ENCODE peak calls at places on chromosomes 4 and X, in nine cellular contexts. W is A673, F is fibroblast of lung, L is H7, N is uterus, V is kidney epithelial cell, G is HFF-Myc, R is mesendoderm, M is choroid plexus epithelial cell. H is an unnamed sample.

GRCh38 chr4:83606898-83607297 is 71.0 kb downstream of the GPAT3 start:
- DNase-seq in W (no peak), V (no peak), M (no peak), L (no peak), G (no peak), R (no peak), F (no peak), N (no peak), H (no peak)

GRCh38 chr4:129328176-129328575 is 232.2 kb downstream of the C4orf33 start:
- DNase-seq in G (no peak), M (no peak), W (no peak), N (no peak), F (no peak), V (no peak), L (no peak), R (no peak), H (no peak)

GRCh38 chr4:21830272-21830671 is 118.3 kb downstream of the KCNIP4 start:
- DNase-seq in R (no peak), V (no peak), M (peak), G (no peak), L (no peak), N (no peak), F (peak), W (no peak), H (no peak)

GRCh38 chrX:119477812-119478232 is 9.6 kb downstream of the SLC25A5 start:
- DNase-seq in W (peak), G (no peak), L (no peak), V (peak), R (no peak), F (peak), M (peak), N (peak), H (no peak)

GRCh38 chr4:71526626-71527406 is 188.0 kb downstream of the SLC4A4 start:
- DNase-seq in N (no peak), G (no peak), F (no peak), W (no peak), M (no peak), V (no peak), R (peak), L (no peak), H (peak)

GRCh38 chr4:118751634-118752293 is 66.6 kb downstream of the METTL14 start:
- DNase-seq in V (no peak), R (no peak), L (no peak), N (no peak), F (peak), M (peak), W (no peak), G (no peak), H (no peak)

GRCh38 chrX:139126493-139126892 is 404.0 kb upstream of the F9 start:
- DNase-seq in M (no peak), F (no peak), W (peak), R (peak), G (no peak), V (peak), N (no peak), L (peak), H (peak)

GRCh38 chr4:26746742-26747351 is 113.8 kb upstream of the STIM2 start:
- DNase-seq in W (no peak), N (no peak), M (no peak), F (peak), G (no peak), V (no peak), L (no peak), R (no peak), H (no peak)

GRCh38 chr4:42371306-42372063 is 25.8 kb upstream of the SHISA3 start:
- DNase-seq in N (no peak), G (peak), F (peak), M (peak), V (peak), L (peak), W (peak), R (peak), H (peak)

GRCh38 chr4:174696657-174697056 is 132.4 kb downstream of the GLRA3 start:
- DNase-seq in R (no peak), L (no peak), N (no peak), M (no peak), V (no peak), W (no peak), F (no peak), G (no peak), H (no peak)

GRCh38 chrX:72306085-72306801 is 529 bp upstream of the CITED1 start:
- DNase-seq in V (no peak), F (peak), G (no peak), W (peak), L (peak), N (no peak), M (no peak), R (peak), H (peak)

GRCh38 chrX:115690554-115691216 is 129.7 kb downstream of the PLS3 start:
- DNase-seq in N (peak), L (peak), W (peak), R (peak), M (peak), F (peak), V (peak), G (peak), H (peak)

GRCh38 chr4:26175016-26175786 is 145.6 kb upstream of the RBPJ start:
- DNase-seq in L (no peak), W (no peak), M (no peak), N (no peak), R (no peak), G (no peak), V (no peak), F (no peak), H (no peak)

GRCh38 chr4:149518471-149518870 is 297.2 kb downstream of the IQCM start:
- DNase-seq in V (no peak), F (peak), G (no peak), W (no peak), N (no peak), M (no peak), L (no peak), R (no peak), H (no peak)

GRCh38 chr4:139176299-139177048 is 544 bp downstream of the ELF2 start:
- DNase-seq in M (peak), G (no peak), F (peak), R (peak), L (peak), N (peak), V (no peak), W (peak), H (peak)

GRCh38 chrX:107672955-107673378 is 44.7 kb downstream of the PRPS1 start:
- DNase-seq in W (peak), M (peak), G (no peak), N (peak), L (peak), V (no peak), F (peak), R (peak), H (peak)

DNA sequence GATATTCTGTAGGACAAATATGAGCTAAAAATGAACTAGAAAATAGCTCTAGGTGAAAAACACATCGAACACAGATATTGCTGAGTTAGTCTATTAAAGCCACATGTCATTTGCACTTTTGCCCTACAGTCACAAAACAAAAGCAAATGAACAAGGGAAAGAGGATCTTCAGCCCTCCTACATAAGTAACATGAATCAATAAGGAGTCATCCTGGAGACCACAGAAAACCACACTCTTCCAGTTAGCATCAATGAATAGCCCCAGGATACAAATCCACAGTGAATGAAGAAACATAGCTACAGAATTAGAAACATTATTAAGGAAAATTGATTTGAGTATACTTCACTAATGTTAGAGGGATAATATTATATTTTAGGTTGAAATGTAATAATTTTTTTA is 311.4 kb downstream of the MAPK10 start:
- DNase-seq in R (no peak), V (no peak), W (no peak), F (peak), G (no peak), M (no peak), L (no peak), N (no peak), H (no peak)
- H3K4me3 ChIP-seq in R (no peak), V (no peak), W (no peak), F (no peak), G (no peak), M (no peak), L (no peak), N (no peak), H (no peak)

DNA sequence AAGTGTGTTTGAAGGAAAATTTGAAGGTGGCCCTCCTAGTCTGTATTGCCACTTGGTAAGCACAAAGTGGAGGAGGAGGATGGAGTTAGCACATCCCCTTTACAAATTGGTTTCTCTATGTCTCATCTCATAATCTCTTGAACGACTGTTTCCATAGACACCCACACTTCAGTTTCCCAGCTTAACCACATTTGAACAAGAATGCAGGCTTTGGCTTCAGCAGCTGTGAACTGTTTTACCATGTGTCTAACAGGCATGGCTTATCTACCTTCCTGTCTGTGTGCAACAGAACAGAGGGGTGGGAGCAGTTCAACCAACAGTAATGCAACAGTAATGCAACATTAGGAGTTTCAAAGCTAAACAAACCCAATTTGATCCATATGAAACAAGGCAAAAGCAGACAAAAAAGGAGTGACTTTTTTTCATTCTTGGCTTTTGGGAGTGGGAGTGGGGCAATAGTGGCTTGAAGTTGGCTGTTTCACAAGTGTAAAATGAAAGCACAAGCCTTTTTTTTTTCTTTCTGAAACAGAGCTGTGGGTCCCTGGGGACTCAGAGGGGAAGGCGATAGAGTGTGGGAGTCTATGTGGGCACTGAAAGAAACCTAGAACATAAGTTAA is 108.0 kb downstream of the ITM2A start:
- DNase-seq in N (no peak), V (no peak), R (no peak), F (no peak), M (peak), W (peak), L (no peak), G (no peak), H (no peak)
- H3K4me3 ChIP-seq in N (no peak), V (no peak), R (no peak), F (no peak), M (no peak), W (no peak), L (no peak), G (no peak), H (no peak)

GRCh38 chrX:16892504-16893362 is 22.6 kb upstream of the RBBP7 start:
- DNase-seq in V (no peak), M (peak), N (peak), G (peak), W (peak), L (peak), R (peak), F (peak), H (peak)
- H3K4me3 ChIP-seq in V (no peak), M (no peak), N (no peak), G (no peak), W (no peak), L (no peak), R (no peak), F (no peak), H (no peak)

DNA sequence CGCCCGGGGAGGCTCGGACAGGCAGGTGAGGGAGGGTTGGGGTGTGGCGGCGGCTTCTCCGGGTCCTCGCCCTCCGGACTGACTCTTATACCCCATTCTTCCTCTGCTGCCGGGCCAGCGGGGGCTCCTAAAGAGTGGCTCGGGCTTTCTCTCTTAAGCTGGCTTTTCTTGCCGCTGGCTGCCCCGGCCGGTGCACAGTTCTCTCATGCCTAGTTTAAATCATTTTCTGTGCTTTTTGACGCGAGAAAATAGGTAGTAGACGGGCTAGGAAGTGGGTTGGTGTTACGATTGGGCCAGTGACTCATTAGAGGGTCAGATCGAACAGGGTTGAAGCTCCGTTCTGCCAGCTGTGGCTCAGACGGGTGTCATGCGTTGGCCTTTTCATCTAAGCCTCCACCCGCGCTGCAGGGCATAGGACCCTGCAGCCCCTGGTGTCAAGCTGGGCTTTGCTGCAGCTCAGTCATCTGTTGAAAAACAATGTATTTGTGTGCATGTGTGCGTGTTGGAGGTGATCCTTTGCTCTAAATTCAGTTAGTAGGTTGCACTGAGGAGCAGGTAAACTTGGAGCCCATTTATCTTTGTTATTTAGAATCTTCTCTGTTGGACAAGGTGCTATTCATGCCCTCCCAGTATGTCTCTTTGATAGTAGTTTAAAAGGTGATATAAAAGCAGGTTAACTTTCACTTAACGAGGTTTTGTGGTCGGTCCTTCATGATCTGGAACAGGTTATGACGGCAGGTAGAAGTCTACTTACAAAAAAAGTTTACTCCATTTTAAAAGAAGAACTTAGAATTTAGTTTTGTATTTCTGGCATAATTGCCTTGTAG is 792 bp downstream of the BMP2K start:
- DNase-seq in W (no peak), R (peak), F (peak), M (peak), N (peak), L (peak), V (no peak), G (no peak), H (peak)
- H3K4me3 ChIP-seq in W (peak), R (peak), F (peak), M (peak), N (peak), L (peak), V (peak), G (peak), H (peak)

GRCh38 chrX:68833448-68833805 is 4.6 kb downstream of the EFNB1 start:
- DNase-seq in G (no peak), V (no peak), W (no peak), N (no peak), F (no peak), R (no peak), L (peak), M (no peak), H (no peak)

GRCh38 chrX:68832101-68832416 is 3.2 kb downstream of the EFNB1 start:
- DNase-seq in W (no peak), N (peak), L (peak), G (no peak), F (peak), R (peak), M (peak), V (peak), H (no peak)

GRCh38 chrX:68833855-68834331 is 5.1 kb downstream of the EFNB1 start:
- DNase-seq in V (no peak), F (no peak), G (no peak), R (no peak), M (no peak), L (peak), N (no peak), W (no peak), H (no peak)

GRCh38 chrX:68831405-68832100 is 2.7 kb downstream of the EFNB1 start:
- DNase-seq in W (no peak), N (no peak), M (no peak), F (no peak), V (no peak), R (no peak), G (no peak), L (peak), H (no peak)

GRCh38 chrX:68832516-68833447 is 4.0 kb downstream of the EFNB1 start:
- DNase-seq in R (no peak), M (no peak), G (no peak), W (no peak), F (no peak), V (no peak), L (peak), N (no peak), H (no peak)
- H3K4me3 ChIP-seq in R (no peak), M (peak), G (peak), W (peak), F (peak), V (peak), L (no peak), N (peak), H (no peak)

DNA sequence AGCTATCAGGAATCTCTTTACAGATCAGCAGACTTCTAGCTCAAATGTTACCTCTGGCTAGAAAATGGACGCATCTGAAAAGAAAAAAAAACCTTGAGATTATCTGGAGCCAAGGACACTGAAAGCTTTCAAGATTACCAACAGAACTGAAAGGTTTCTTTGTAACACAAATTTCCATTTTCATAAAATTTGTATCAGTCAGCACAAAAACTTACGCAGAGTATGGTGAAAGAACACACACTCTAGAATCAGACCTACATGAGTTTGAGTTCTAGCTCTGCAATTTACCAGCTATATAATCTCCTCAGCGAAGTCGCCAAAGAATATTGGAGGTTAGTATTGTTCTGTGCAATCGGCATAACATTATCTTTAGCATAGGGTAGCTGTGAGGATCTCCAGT is 1.8 kb downstream of the TAB3 start:
- DNase-seq in R (no peak), M (no peak), W (no peak), F (no peak), N (no peak), V (no peak), L (no peak), G (no peak), H (no peak)
- H3K4me3 ChIP-seq in R (no peak), M (no peak), W (no peak), F (no peak), N (no peak), V (no peak), L (no peak), G (no peak), H (no peak)

DNA sequence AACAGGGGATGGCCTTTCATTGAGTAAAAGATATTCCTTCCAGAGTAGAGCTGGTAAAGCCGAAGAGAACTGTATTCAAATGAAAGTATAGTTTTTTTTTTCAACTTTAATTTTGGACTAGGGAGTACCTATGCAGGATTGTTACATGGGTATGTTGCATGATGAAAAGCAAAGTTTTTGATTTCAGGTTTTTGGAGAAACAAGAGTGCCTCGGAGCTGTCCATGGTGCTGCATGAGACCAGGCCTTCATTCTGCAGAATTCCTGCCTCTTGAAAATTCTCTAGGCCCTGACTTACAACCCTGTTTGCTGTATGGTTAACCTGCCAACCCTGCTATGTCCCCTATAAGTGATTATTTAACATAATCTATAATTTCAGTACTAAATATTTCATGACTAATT is 1065.7 kb upstream of the FTHL17 start:
- DNase-seq in L (peak), R (peak), G (no peak), W (peak), V (no peak), F (no peak), N (no peak), M (peak), H (no peak)
- H3K4me3 ChIP-seq in L (no peak), R (no peak), G (no peak), W (no peak), V (no peak), F (no peak), N (no peak), M (no peak), H (no peak)

GRCh38 chr4:8044699-8045098 is 105.0 kb upstream of the AFAP1 start:
- DNase-seq in N (no peak), R (no peak), F (no peak), V (no peak), G (no peak), W (peak), L (no peak), M (no peak), H (no peak)
- H3K4me3 ChIP-seq in N (no peak), R (no peak), F (no peak), V (no peak), G (no peak), W (no peak), L (no peak), M (no peak), H (no peak)

DNA sequence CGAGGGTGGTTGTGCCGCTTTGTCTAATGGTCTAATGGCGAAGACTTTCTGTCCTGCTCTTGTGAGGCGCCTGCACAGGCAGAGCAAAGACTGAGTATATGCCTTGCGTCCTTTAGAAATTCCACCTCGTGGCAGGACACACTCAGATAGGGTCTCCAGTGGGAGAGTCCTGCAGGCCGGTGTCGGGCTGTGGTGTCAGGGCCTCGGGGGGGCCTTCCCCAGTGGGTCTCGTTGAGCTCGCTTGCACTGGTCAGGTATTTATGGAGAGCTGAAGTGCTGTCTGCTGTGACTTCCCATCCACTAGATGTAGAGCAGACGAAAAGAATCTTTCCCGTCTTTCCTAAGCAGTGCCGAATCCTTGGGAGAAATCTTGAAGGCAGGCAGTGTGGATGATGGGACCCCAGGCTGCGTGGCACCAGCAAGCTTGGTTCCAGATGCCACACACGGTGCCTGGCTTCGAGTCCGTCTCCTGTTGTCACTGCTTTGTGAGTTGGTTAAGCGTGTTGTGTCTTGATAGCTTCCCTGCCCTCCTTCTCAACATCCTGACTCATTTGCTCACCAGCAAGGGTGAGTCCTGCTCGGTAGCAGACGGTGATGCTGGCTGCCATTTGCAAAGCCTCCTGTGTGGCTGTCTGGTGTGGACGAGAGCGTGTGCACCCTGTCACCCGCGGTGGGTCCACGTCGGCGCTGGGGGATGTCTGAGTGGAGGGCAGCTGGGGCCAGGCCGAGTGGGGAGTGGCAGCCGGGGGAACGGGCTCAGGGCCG is 20.5 kb downstream of the MAEA start:
- DNase-seq in F (no peak), N (no peak), G (no peak), M (peak), L (no peak), W (no peak), R (no peak), V (no peak), H (no peak)
- H3K4me3 ChIP-seq in F (peak), N (peak), G (peak), M (peak), L (no peak), W (no peak), R (no peak), V (peak), H (no peak)